ENCODE peak calls at places on chromosomes 12 and 14, in nine cellular contexts. I is Kasumi-1, S is Calu3, U is posterior vena cava, X is AG04450, V is foreskin fibroblast, D is amniotic stem cell, W is T-helper 1 cell, O is DMS 273 treated with DMSO at 0.1 percent for 48 hours. F is an unnamed sample.

GRCh38 chr14:33566082-33566481 is 384.8 kb downstream of the EGLN3 start:
- DNase-seq in O (no peak), W (no peak), D (no peak), S (no peak), X (no peak), V (no peak), U (no peak), I (no peak), F (no peak)

GRCh38 chr12:85877459-85877858 is 3.4 kb downstream of the NTS start:
- DNase-seq in S (no peak), U (no peak), X (no peak), V (no peak), O (no peak), W (no peak), I (no peak), D (no peak), F (no peak)

GRCh38 chr14:68495101-68495637 is 297.7 kb downstream of the ZFP36L1 start:
- DNase-seq in O (no peak), X (no peak), W (no peak), S (no peak), V (no peak), D (no peak), I (no peak), U (no peak), F (no peak)

GRCh38 chr12:65779091-65779642 is 45.1 kb upstream of the HMGA2 start:
- DNase-seq in D (no peak), V (peak; percentile 28), X (no peak), O (no peak), I (no peak), S (peak; percentile 35), W (no peak), U (no peak), F (no peak)

GRCh38 chr14:33943081-33943480 is 7.8 kb downstream of the EGLN3 start:
- DNase-seq in U (no peak), W (no peak), O (peak; percentile 44), V (no peak), S (peak; percentile 43), D (no peak), X (no peak), I (no peak), F (no peak)

GRCh38 chr12:40099423-40099853 is 6.4 kb downstream of the SLC2A13 start:
- DNase-seq in S (peak; percentile 33), X (no peak), I (no peak), D (no peak), V (no peak), U (no peak), O (no peak), W (no peak), F (no peak)

GRCh38 chr14:100557658-100558057 is 29.6 kb downstream of the BEGAIN start:
- DNase-seq in I (no peak), O (peak; percentile 21), U (no peak), D (no peak), S (no peak), V (no peak), X (no peak), W (no peak), F (no peak)

GRCh38 chr12:57182918-57183575 is 33.5 kb upstream of the NXPH4 start:
- DNase-seq in V (peak; percentile 46), D (no peak), X (peak; percentile 26), I (peak; percentile 70), O (no peak), U (no peak), W (peak; percentile 72), S (peak; percentile 93), F (peak; percentile 45)

GRCh38 chr12:13165578-13166120 is 30.9 kb upstream of the EMP1 start:
- DNase-seq in U (no peak), X (no peak), O (no peak), V (peak; percentile 63), I (peak; percentile 3), S (peak; percentile 85), W (peak; percentile 40), D (no peak), F (peak; percentile 28)

GRCh38 chr14:59282366-59282765 is 93.9 kb downstream of the DAAM1 start:
- DNase-seq in X (no peak), S (no peak), O (no peak), W (no peak), D (no peak), U (no peak), V (peak; percentile 67), I (no peak), F (no peak)

GRCh38 chr12:72289633-72290032 is 17.5 kb downstream of the TRHDE start:
- DNase-seq in S (no peak), V (no peak), U (no peak), I (no peak), O (no peak), D (no peak), W (no peak), X (no peak), F (no peak)

GRCh38 chr14:65184032-65184764 is 81.9 kb upstream of the MAX start:
- DNase-seq in O (no peak), I (no peak), X (no peak), U (no peak), S (no peak), D (no peak), V (no peak), W (no peak), F (no peak)

GRCh38 chr12:57175428-57176138 is 28.2 kb upstream of the LRP1-AS start:
- DNase-seq in X (peak; percentile 44), I (peak; percentile 23), W (no peak), S (peak; percentile 88), U (peak; percentile 95), O (no peak), V (peak; percentile 45), D (peak; percentile 35), F (no peak)

GRCh38 chr12:4214912-4215861 is 58.4 kb upstream of the CCND2 start:
- DNase-seq in W (no peak), V (no peak), X (no peak), D (no peak), O (no peak), S (no peak), I (peak; percentile 73), U (peak; percentile 88), F (peak; percentile 96)

GRCh38 chr14:72699852-72700257 is 194.0 kb downstream of the DPF3 start:
- DNase-seq in V (peak; percentile 81), S (no peak), O (no peak), W (no peak), U (no peak), X (peak; percentile 51), I (peak; percentile 90), D (peak; percentile 32), F (peak; percentile 42)

GRCh38 chr12:106074706-106075392 is 63.9 kb downstream of the NUAK1 start:
- DNase-seq in O (no peak), X (no peak), V (no peak), I (no peak), U (no peak), D (no peak), S (no peak), W (no peak), F (no peak)

GRCh38 chr12:6765048-6765633 is 1.0 kb upstream of the PTMS start:
- DNase-seq in W (no peak), X (no peak), O (no peak), S (no peak), U (no peak), I (no peak), V (no peak), D (no peak), F (no peak)

GRCh38 chr12:93979189-93979588 is 169.2 kb upstream of the PLXNC1 start:
- DNase-seq in D (no peak), O (no peak), W (no peak), V (peak; percentile 21), I (peak; percentile 39), X (no peak), U (no peak), S (no peak), F (no peak)

GRCh38 chr14:90274019-90274418 is 17.7 kb downstream of the PSMC1 start:
- DNase-seq in S (peak; percentile 12), V (no peak), U (no peak), O (no peak), X (no peak), W (no peak), I (no peak), D (no peak), F (no peak)

GRCh38 chr14:99795046-99795445 is 1.8 kb downstream of the EML1 start:
- DNase-seq in X (no peak), I (no peak), V (no peak), S (no peak), U (no peak), W (no peak), D (no peak), O (no peak), F (no peak)

GRCh38 chr14:73752297-73752992 is 38.3 kb upstream of the PNMA1 start:
- DNase-seq in I (no peak), O (peak; percentile 23), V (peak; percentile 46), X (no peak), U (no peak), W (no peak), S (peak; percentile 48), D (no peak), F (no peak)

GRCh38 chr12:126667340-126667739 is 1599.6 kb upstream of the TMEM132C start:
- DNase-seq in S (peak; percentile 41), W (no peak), U (no peak), V (peak; percentile 25), X (no peak), D (no peak), O (no peak), I (no peak), F (no peak)

GRCh38 chr14:103889313-103890051 is 38.8 kb upstream of the TDRD9 start:
- DNase-seq in X (no peak), W (no peak), S (peak; percentile 39), V (no peak), D (no peak), U (no peak), I (no peak), O (no peak), F (no peak)

GRCh38 chr12:77407951-77408350 is 342.6 kb upstream of the E2F7 start:
- DNase-seq in O (no peak), S (no peak), U (no peak), V (peak; percentile 7), W (no peak), D (no peak), X (no peak), I (no peak), F (no peak)

GRCh38 chr12:104626069-104626690 is 169.4 kb downstream of the CHST11 start:
- DNase-seq in V (no peak), O (no peak), X (no peak), D (no peak), S (no peak), I (no peak), U (no peak), W (no peak), F (no peak)

GRCh38 chr14:100221419-100222218 is 17.3 kb upstream of the YY1 start:
- DNase-seq in W (peak; percentile 44), O (no peak), V (peak; percentile 56), D (no peak), S (peak; percentile 40), U (peak; percentile 81), I (peak; percentile 85), X (no peak), F (peak; percentile 57)

GRCh38 chr12:24719293-24719721 is 229.6 kb downstream of the BCAT1 start:
- DNase-seq in U (no peak), D (no peak), S (no peak), X (no peak), I (no peak), O (no peak), W (no peak), V (peak; percentile 21), F (no peak)

GRCh38 chr12:52285172-52285745 is 6.1 kb downstream of the KRT81 start:
- DNase-seq in X (no peak), V (peak; percentile 46), W (no peak), O (no peak), U (no peak), D (no peak), I (no peak), S (no peak), F (no peak)

GRCh38 chr12:110689002-110689600 is at the start of gene HVCN1:
- DNase-seq in X (no peak), U (peak; percentile 84), I (peak; percentile 63), V (peak; percentile 8), S (peak; percentile 28), D (no peak), W (peak; percentile 22), O (no peak), F (no peak)

GRCh38 chr12:56953314-56953713 is 4.1 kb downstream of the RDH16 start:
- DNase-seq in X (no peak), U (no peak), S (no peak), V (no peak), O (no peak), W (no peak), I (no peak), D (no peak), F (no peak)

F was measured in GDM1.